ENCODE peak calls at places on chromosomes 16 and 17, in six cellular contexts. M, P, C, L, S and V are unnamed samples. For H3K4me1, the result is how much of the 10 kb centered on the place peaks cover.

GRCh38 chr17:47257651-47258339 is 4.2 kb downstream of the ITGB3 start:
- ATAC-seq in S (peak), P (no peak), L (no peak), M (no peak), C (peak), V (no peak)

GRCh38 chr17:76207268-76207667 is 33.0 kb downstream of the RNF157 start:
- ATAC-seq in P (no peak), M (no peak), L (no peak), S (no peak), C (no peak), V (no peak)

GRCh38 chr16:4654387-4654901 is 29.8 kb downstream of the MGRN1 start:
- ATAC-seq in M (peak), C (no peak), L (no peak), S (no peak), P (no peak), V (no peak)

GRCh38 chr16:54425068-54425467 is 138.5 kb upstream of the IRX3 start:
- ATAC-seq in S (no peak), L (no peak), C (no peak), M (no peak), P (no peak), V (no peak)

GRCh38 chr16:82432261-82432660 is 194.5 kb upstream of the CDH13 start:
- ATAC-seq in M (no peak), L (no peak), S (no peak), C (no peak), P (no peak), V (no peak)

GRCh38 chr17:68255731-68256538 is 8.1 kb downstream of the AMZ2 start:
- ATAC-seq in L (peak), M (no peak), S (peak), P (no peak), C (peak), V (no peak)

GRCh38 chr17:15263680-15264079 is 1.4 kb downstream of the PMP22 start:
- ATAC-seq in P (no peak), M (no peak), C (no peak), L (no peak), S (no peak), V (no peak)

GRCh38 chr17:67810464-67810863 is 14.8 kb upstream of the BPTF start:
- ATAC-seq in L (no peak), P (no peak), S (no peak), C (no peak), M (no peak), V (no peak)

GRCh38 chr16:88992351-88993005 is 15.5 kb upstream of the CBFA2T3 start:
- ATAC-seq in P (no peak), S (peak), M (no peak), L (no peak), C (peak), V (no peak)

GRCh38 chr16:49183911-49184310 is 97.7 kb downstream of the CBLN1 start:
- ATAC-seq in M (peak), L (peak), C (peak), P (no peak), S (peak), V (no peak)

DNA sequence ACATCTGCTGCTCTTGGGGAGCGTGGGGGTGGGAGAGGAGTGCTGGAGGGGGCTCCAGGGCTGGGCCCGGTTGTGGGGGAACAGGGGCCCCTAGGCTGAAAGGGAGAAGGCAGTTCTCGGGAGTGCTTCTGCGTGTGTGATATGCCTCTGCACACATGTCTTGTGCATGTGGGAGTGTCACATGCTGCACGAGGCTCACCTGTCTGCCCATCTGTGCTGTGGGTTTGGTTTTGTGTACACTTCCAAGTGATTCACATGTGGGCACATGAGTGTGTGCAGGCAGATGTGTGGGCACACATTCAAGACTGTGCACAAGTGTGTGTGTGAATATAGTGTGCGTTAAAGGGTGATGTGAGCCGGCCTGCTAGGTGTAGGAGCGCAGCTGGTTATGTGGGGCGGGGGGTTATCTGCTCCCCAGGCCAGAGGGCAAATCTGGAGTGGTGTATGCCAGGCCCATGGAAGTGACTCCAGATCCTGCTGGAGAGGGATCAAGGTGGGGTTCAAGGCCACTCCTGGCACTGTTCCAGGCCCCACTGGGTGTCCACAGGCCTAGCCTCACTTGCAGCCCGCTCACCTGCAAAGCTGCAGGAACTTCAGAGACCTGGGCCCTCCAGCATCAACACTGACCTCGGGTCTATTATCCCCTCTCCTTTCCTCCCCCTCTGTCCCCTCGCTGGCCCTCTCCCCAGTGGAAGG is 3.8 kb upstream of the BAHCC1 start:
- ATAC-seq in C (no peak), S (no peak), P (no peak), L (no peak), M (no peak), V (no peak)
- TF ChIP-seq CTCF in C (no peak), S (no peak), P (no peak), L (no peak), M (no peak), V (no peak)

DNA sequence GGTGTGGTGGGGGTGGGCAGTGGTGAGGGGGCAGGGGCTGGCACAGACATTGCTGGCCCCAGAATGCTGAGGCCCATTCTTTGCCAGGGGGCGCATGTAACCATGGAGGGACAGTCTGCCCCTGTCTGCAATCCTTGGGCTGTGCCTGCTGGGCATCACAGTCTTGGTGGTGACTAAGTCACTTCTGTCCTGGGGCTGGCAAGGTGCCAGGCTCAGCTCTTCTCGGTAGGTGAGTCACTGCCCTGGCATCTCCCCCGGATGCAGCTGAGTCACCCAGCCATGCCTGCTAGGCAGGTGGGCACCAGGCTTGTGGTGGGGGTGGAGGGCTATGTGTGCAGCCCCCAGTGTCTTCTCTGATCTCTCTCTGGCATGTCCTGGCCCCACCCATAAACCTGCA is 5.6 kb downstream of the RARA start:
- ATAC-seq in P (peak), S (no peak), C (no peak), M (peak), L (no peak), V (peak)
- H3K4me1 ChIP-seq in P (half or more), S (half or more), C (under half), M (half or more), L (half or more), V (half or more)

GRCh38 chr17:10385871-10386270 is 13.1 kb upstream of the MYH13 start:
- ATAC-seq in S (no peak), C (no peak), P (no peak), M (no peak), L (no peak), V (no peak)
- TF ChIP-seq EP300 in S (no peak), C (no peak), P (no peak), M (no peak), L (no peak), V (no peak)

GRCh38 chr17:33910200-33910857 is 344.8 kb upstream of the CCL2 start:
- ATAC-seq in S (no peak), C (no peak), P (no peak), L (no peak), M (no peak), V (no peak)

GRCh38 chr17:33908363-33909064 is 346.6 kb upstream of the CCL2 start:
- ATAC-seq in P (no peak), S (no peak), C (no peak), L (no peak), M (no peak), V (no peak)

GRCh38 chr17:33914120-33914519 is 341.0 kb upstream of the CCL2 start:
- ATAC-seq in L (no peak), S (no peak), C (peak), M (no peak), P (no peak), V (no peak)
- TF ChIP-seq CTCF in L (no peak), S (no peak), C (no peak), M (no peak), P (no peak), V (no peak)

GRCh38 chr17:55160501-55160900 is 104.3 kb upstream of the HLF start:
- ATAC-seq in L (no peak), S (no peak), P (no peak), M (no peak), C (no peak), V (no peak)

GRCh38 chr17:55163408-55163807 is 101.4 kb upstream of the HLF start:
- ATAC-seq in M (no peak), S (no peak), P (no peak), L (no peak), C (no peak), V (no peak)

GRCh38 chr17:55159251-55159650 is 105.5 kb upstream of the HLF start:
- ATAC-seq in S (no peak), L (no peak), C (no peak), M (no peak), P (no peak), V (no peak)

GRCh38 chr17:55162556-55162946 is 102.2 kb upstream of the HLF start:
- ATAC-seq in P (no peak), M (no peak), C (no peak), S (no peak), L (no peak), V (no peak)

DNA sequence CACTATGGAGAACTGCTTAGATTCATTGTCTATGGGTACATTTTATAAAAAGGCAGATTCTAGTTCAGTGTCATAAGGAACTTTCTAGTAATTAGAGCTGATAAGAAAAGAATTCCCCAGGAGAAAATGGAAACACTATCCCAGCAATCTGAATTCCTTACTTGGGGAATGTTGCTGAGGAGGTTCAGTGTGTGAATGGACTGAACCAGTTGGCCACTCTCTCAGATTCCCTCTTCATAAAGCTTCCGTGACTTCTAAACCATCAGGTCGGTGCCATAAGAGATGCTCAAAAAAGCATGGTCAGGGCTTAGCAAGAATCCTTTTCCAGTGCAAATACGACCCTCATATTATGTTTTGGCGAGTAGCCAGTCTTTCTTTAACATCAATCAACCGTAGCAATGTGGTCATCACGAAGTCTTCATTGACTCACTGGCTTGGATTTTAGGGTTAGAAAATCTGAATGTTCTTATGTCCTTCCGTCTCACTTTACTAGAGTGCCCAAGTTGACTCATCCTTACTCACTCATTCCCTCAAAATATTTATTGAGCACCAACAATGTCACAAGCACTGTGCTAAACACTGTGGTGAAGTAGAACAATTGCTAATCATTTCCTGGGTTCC is 102.7 kb upstream of the HLF start:
- ATAC-seq in S (peak), P (peak), C (no peak), L (no peak), M (no peak), V (no peak)
- H3K4me1 ChIP-seq in S (under half), P (under half), C (under half), L (under half), M (under half), V (under half)

GRCh38 chr17:65463242-65463641 is 98.2 kb downstream of the AXIN2 start:
- ATAC-seq in S (no peak), M (peak), C (no peak), L (no peak), P (no peak), V (peak)
- TF ChIP-seq EP300 in S (no peak), M (peak), C (no peak), L (no peak), P (no peak), V (peak)